ENCODE peak calls at places on chromosomes 2 and 18, in eight cellular contexts. P is H1, U is GM12878, F is endothelial cell of umbilical vein, B is K562, Y is HCT116, W is HepG2, I is SK-N-SH. R is an unnamed sample.

GRCh38 chr18:50432915-50433314 is 58.1 kb downstream of the SKA1 start:
- DNase-seq in Y (no peak), W (no peak), I (no peak), B (no peak), U (no peak), F (no peak), P (no peak), R (no peak)

GRCh38 chr18:1488394-1488793 is 583.7 kb downstream of the ADCYAP1 start:
- DNase-seq in B (no peak), W (no peak), P (no peak), Y (no peak), I (no peak), U (no peak), F (no peak), R (no peak)

GRCh38 chr2:226835420-226835795 is 446 bp upstream of the RHBDD1 start:
- DNase-seq in F (no peak), B (peak; percentile 81), W (no peak), P (peak; percentile 79), U (no peak), Y (no peak), I (no peak), R (no peak)

GRCh38 chr18:74476154-74476553 is 19.0 kb upstream of the DIPK1C start:
- DNase-seq in Y (no peak), W (peak; percentile 25), B (peak; percentile 50), F (peak; percentile 6), I (peak; percentile 80), P (peak; percentile 82), U (no peak), R (no peak)

GRCh38 chr2:8552264-8552913 is 129.5 kb upstream of the ID2 start:
- DNase-seq in Y (no peak), P (no peak), W (no peak), U (no peak), F (no peak), I (no peak), B (no peak), R (no peak)

GRCh38 chr18:13703899-13704298 is 22.5 kb downstream of the FAM210A start:
- DNase-seq in B (no peak), F (no peak), Y (peak; percentile 35), I (no peak), W (peak; percentile 13), P (no peak), U (no peak), R (no peak)

GRCh38 chr2:134662751-134663150 is 56.0 kb downstream of the TMEM163 start:
- DNase-seq in B (no peak), U (no peak), F (no peak), Y (no peak), W (no peak), I (no peak), P (no peak), R (no peak)

GRCh38 chr2:69902213-69902922 is 8.6 kb downstream of the SNRNP27 start:
- DNase-seq in F (no peak), U (peak; percentile 21), W (no peak), I (no peak), Y (no peak), P (no peak), B (no peak), R (no peak)

GRCh38 chr2:42872736-42873135 is 80.4 kb upstream of the HAAO start:
- DNase-seq in B (no peak), U (no peak), W (no peak), I (no peak), P (no peak), Y (no peak), F (peak; percentile 30), R (peak; percentile 65)

GRCh38 chr2:3535794-3536681 is 16.7 kb upstream of the ADI1 start:
- DNase-seq in Y (peak; percentile 26), I (peak; percentile 37), U (no peak), F (peak; percentile 92), W (peak; percentile 88), B (peak; percentile 47), P (no peak), R (no peak)

GRCh38 chr2:135547311-135547710 is 16.0 kb downstream of the R3HDM1 start:
- DNase-seq in B (no peak), Y (no peak), I (no peak), P (no peak), F (no peak), W (no peak), U (no peak), R (no peak)

GRCh38 chr18:70371908-70372307 is 83.1 kb downstream of the SOCS6 start:
- DNase-seq in Y (no peak), I (no peak), U (no peak), B (no peak), F (no peak), P (no peak), W (no peak), R (no peak)

GRCh38 chr2:105744909-105745853 is at the start of gene NCK2:
- DNase-seq in B (peak; percentile 66), F (peak; percentile 51), Y (no peak), I (peak; percentile 87), P (peak; percentile 68), U (no peak), W (no peak), R (no peak)

GRCh38 chr2:174026122-174026845 is 61.1 kb upstream of the SP3 start:
- DNase-seq in Y (no peak), W (no peak), I (no peak), U (no peak), B (no peak), F (no peak), P (no peak), R (no peak)

GRCh38 chr2:143431316-143431715 is 302.1 kb downstream of the ARHGAP15 start:
- DNase-seq in W (no peak), Y (no peak), U (no peak), B (no peak), P (no peak), F (peak; percentile 51), I (no peak), R (no peak)

GRCh38 chr18:58202406-58202730 is 158.3 kb downstream of the NEDD4L start:
- DNase-seq in B (no peak), F (no peak), W (no peak), U (no peak), I (peak; percentile 68), Y (no peak), P (no peak), R (no peak)

GRCh38 chr2:171327043-171327496 is 106.7 kb downstream of the METTL8 start:
- DNase-seq in Y (no peak), F (peak; percentile 13), I (no peak), B (no peak), P (peak; percentile 43), W (no peak), U (no peak), R (peak; percentile 59)

GRCh38 chr2:171320208-171320621 is 113.6 kb downstream of the METTL8 start:
- DNase-seq in W (no peak), I (no peak), Y (no peak), B (no peak), P (peak; percentile 35), F (no peak), U (peak; percentile 95), R (no peak)

GRCh38 chr2:171320731-171321130 is 113.1 kb downstream of the METTL8 start:
- DNase-seq in W (no peak), P (no peak), Y (no peak), U (no peak), I (no peak), B (no peak), F (no peak), R (no peak)

GRCh38 chr2:171325886-171326585 is 107.8 kb downstream of the METTL8 start:
- DNase-seq in U (no peak), P (no peak), B (no peak), Y (no peak), F (peak; percentile 26), I (no peak), W (no peak), R (no peak)

GRCh38 chr2:171323971-171324528 is 109.7 kb downstream of the METTL8 start:
- DNase-seq in P (no peak), B (no peak), I (no peak), U (no peak), Y (no peak), F (no peak), W (peak; percentile 85), R (no peak)
- H3K9ac ChIP-seq in P (no peak overlapping the region), B (no peak overlapping the region), I (no peak overlapping the region), U (peak overlapping the region; percentile 45), Y (no peak overlapping the region), F (no peak overlapping the region), W (no peak overlapping the region), R (no peak overlapping the region)

DNA sequence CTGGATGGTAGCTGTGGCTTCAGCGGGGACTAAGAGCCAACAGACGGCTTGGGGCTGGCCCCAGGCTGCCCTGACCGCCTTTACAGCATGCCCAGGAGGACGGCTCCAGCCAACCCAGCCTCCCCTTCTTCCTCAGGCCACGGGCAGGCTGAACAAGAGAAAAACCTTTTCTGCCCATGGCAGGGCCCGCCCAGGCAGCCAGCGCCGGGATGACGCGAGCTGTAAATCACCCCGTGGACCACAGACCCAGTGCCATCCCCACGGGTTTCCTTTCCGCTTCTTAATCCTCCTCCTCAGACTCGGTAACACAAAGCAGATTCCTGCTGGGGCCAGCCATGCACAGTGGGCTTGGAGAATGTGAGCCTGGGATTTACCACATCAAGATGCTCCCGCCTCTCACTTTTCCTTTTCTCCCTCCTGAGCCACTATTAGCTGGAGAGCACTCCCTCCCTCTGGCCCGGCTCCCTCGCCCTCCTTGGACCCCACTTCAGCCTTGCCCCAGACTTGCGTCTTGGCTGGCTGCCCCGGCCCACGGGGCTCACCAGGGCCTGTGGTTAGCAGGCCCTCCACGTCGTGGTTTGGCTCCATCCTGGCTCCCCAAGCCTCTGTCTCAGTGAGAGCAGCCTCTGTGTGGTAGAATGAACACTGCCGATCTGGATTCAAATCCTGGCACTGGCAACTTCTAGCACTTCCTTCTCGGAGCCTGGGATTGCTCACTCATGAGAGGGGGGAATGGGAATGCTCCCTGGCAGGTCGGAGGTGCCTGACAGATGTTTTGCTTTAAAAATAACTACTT is 31.4 kb downstream of the ATOH8 start:
- DNase-seq in Y (no peak), I (no peak), W (no peak), U (no peak), B (no peak), P (no peak), F (no peak), R (no peak)
- TF ChIP-seq POLR2AphosphoS5 in Y (no peak), I (no peak), W (no peak), U (no peak), B (no peak), P (no peak), F (no peak), R (no peak)

DNA sequence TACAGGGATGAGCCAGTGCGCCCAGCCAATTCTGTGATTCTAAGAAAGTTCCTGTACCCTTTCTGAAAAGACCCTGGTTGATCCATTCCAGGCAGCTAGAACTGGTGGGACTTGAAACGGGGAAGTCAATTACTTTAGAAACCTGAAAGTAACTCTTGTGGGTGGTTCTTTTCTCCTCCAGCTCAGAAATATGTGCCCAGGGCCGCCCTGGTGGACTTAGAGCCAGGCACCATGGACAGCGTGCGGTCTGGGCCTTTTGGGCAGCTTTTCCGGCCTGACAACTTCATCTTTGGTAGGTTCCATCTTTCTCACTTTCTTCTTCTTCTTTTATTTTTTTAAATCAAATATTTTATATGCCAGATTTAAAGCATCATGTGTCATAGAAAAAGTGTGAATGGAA is 2.7 kb downstream of the TUBB6 start:
- DNase-seq in W (no peak), B (no peak), F (no peak), I (no peak), P (no peak), U (no peak), Y (no peak), R (no peak)
- H3K4me3 ChIP-seq in W (no peak overlapping the region), B (no peak overlapping the region), F (no peak overlapping the region), I (no peak overlapping the region), P (no peak overlapping the region), U (peak overlapping the region; percentile 21), Y (no peak overlapping the region), R (no peak overlapping the region)

DNA sequence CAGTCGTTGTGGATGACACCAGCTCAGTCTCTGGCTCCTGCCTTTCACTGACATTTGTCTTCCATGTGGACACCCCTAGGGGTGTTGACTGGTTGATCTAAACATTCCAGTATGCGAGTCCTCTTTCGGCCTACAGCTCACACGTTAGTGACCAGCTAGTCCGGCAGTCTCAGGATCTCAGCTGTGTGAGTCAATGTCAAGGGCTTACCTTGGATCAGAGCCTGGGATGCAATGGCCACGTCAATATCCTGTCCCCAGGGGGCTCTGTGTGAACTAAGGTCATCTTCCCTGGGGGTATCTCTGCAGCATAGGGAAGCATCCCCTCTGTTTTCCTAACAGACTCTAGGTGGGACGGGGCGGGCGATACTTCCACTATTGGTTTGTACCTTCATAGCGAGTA is 35.1 kb upstream of the YWHAQ start:
- DNase-seq in U (no peak), F (no peak), I (no peak), Y (no peak), P (no peak), W (no peak), B (no peak), R (no peak)
- H3K9ac ChIP-seq in U (no peak overlapping the region), F (no peak overlapping the region), I (peak overlapping the region; percentile 41), Y (no peak overlapping the region), P (no peak overlapping the region), W (no peak overlapping the region), B (no peak overlapping the region), R (no peak overlapping the region)